ENCODE peak calls at places on chromosomes 3 and 15, in five cellular contexts. A, O, Z, N and D are unnamed samples.

GRCh38 chr3:173465112-173465511 is 67.6 kb downstream of the NLGN1 start:
- DNase-seq in A (peak; percentile 51), O (no peak), Z (no peak), N (no peak), D (peak; percentile 79)

GRCh38 chr3:155581579-155581978 is 163.3 kb downstream of the PLCH1 start:
- DNase-seq in A (no peak), O (no peak), Z (no peak), N (no peak), D (no peak)

GRCh38 chr3:177597325-177598109 is 400.2 kb upstream of the TBL1XR1 start:
- DNase-seq in A (peak; percentile 75), O (peak; percentile 31), Z (no peak), N (no peak), D (peak; percentile 65)

GRCh38 chr15:70827721-70828120 is 26.2 kb downstream of the LARP6 start:
- DNase-seq in A (no peak), O (no peak), Z (no peak), N (no peak), D (peak; percentile 21)

GRCh38 chr15:99085413-99086326 is 19.2 kb upstream of the SYNM start:
- DNase-seq in A (peak; percentile 91), O (no peak), Z (no peak), N (no peak), D (no peak)

GRCh38 chr3:181326637-181327223 is 337.2 kb upstream of the DNAJC19 start:
- DNase-seq in A (no peak), O (peak; percentile 23), Z (peak; percentile 15), N (no peak), D (peak; percentile 54)

GRCh38 chr3:180391001-180391400 is 211.0 kb upstream of the TTC14 start:
- DNase-seq in A (no peak), O (no peak), Z (no peak), N (no peak), D (no peak)

GRCh38 chr15:100209204-100209603 is 132.6 kb downstream of the ADAMTS17 start:
- DNase-seq in A (no peak), O (no peak), Z (no peak), N (no peak), D (no peak)

GRCh38 chr3:15354485-15354884 is 22.1 kb upstream of the SH3BP5 start:
- DNase-seq in A (no peak), O (no peak), Z (no peak), N (no peak), D (no peak)

GRCh38 chr15:25345943-25346342 is 92.9 kb downstream of the UBE3A start:
- DNase-seq in A (peak; percentile 4), O (no peak), Z (no peak), N (peak; percentile 15), D (peak; percentile 14)

GRCh38 chr15:31365032-31365654 is 38.5 kb downstream of the KLF13 start:
- DNase-seq in A (no peak), O (no peak), Z (no peak), N (no peak), D (no peak)

GRCh38 chr3:72722930-72723726 is 125.1 kb downstream of the SHQ1 start:
- DNase-seq in A (peak; percentile 73), O (no peak), Z (no peak), N (no peak), D (peak; percentile 57)

GRCh38 chr3:157360044-157360443 is 76.6 kb upstream of the PTX3 start:
- DNase-seq in A (peak; percentile 93), O (no peak), Z (peak; percentile 26), N (no peak), D (peak; percentile 94)

GRCh38 chr3:193996205-193996604 is 139.7 kb upstream of the HES1 start:
- DNase-seq in A (no peak), O (no peak), Z (no peak), N (no peak), D (no peak)

GRCh38 chr3:46019707-46020106 is 7.6 kb downstream of the XCR1 start:
- DNase-seq in A (no peak), O (no peak), Z (no peak), N (no peak), D (no peak)

GRCh38 chr15:71791975-71792374 is 18.4 kb upstream of the NR2E3 start:
- DNase-seq in A (no peak), O (no peak), Z (no peak), N (no peak), D (no peak)

GRCh38 chr3:56997675-56998074 is 62.8 kb upstream of the SPATA12 start:
- DNase-seq in A (peak; percentile 47), O (no peak), Z (no peak), N (no peak), D (no peak)

GRCh38 chr3:7333125-7333524 is 472.2 kb downstream of the GRM7 start:
- DNase-seq in A (no peak), O (no peak), Z (no peak), N (no peak), D (no peak)

GRCh38 chr3:71219744-71220638 is 363.5 kb downstream of the FOXP1 start:
- DNase-seq in A (no peak), O (no peak), Z (no peak), N (no peak), D (no peak)

GRCh38 chr15:74531144-74531811 is 9.7 kb upstream of the ARID3B start:
- DNase-seq in A (peak; percentile 99), O (no peak), Z (no peak), N (no peak), D (no peak)

GRCh38 chr15:31501536-31502157 is 175.0 kb downstream of the KLF13 start:
- DNase-seq in A (no peak), O (no peak), Z (no peak), N (no peak), D (no peak)

GRCh38 chr3:56269755-56270154 is 198.5 kb downstream of the ERC2 start:
- DNase-seq in A (no peak), O (no peak), Z (no peak), N (no peak), D (peak; percentile 84)

GRCh38 chr3:128788268-128788869 is 62.4 kb downstream of the RAB7A start:
- DNase-seq in A (no peak), O (no peak), Z (no peak), N (no peak), D (no peak)

GRCh38 chr3:32780735-32781210 is 37.0 kb upstream of the TRIM71 start:
- DNase-seq in A (peak; percentile 16), O (peak; percentile 75), Z (peak; percentile 23), N (peak; percentile 98), D (no peak)

GRCh38 chr15:42157381-42157780 is 945 bp upstream of the PLA2G4F start:
- DNase-seq in A (no peak), O (no peak), Z (no peak), N (no peak), D (no peak)

GRCh38 chr3:127053450-127053849 is 70.5 kb downstream of the PLXNA1 start:
- DNase-seq in A (no peak), O (no peak), Z (no peak), N (no peak), D (no peak)

GRCh38 chr3:52313774-52314188 is 2.3 kb upstream of the DNAH1 start:
- DNase-seq in A (peak; percentile 47), O (no peak), Z (no peak), N (no peak), D (peak; percentile 78)

GRCh38 chr15:40115670-40116093 is 7.0 kb upstream of the BMF start:
- DNase-seq in A (no peak), O (no peak), Z (no peak), N (no peak), D (no peak)

GRCh38 chr15:34239151-34239761 is 14.4 kb downstream of the EMC4 start:
- DNase-seq in A (peak; percentile 91), O (no peak), Z (peak; percentile 67), N (no peak), D (peak; percentile 78)

GRCh38 chr15:34233614-34234013 is 8.8 kb downstream of the EMC4 start:
- DNase-seq in A (no peak), O (no peak), Z (no peak), N (no peak), D (no peak)
- TF ChIP-seq POLR2A in A (no peak), O (no peak), Z (no peak), N (no peak), D (no peak)

GRCh38 chr3:12771236-12771635 is 12.2 kb upstream of the TMEM40 start:
- DNase-seq in A (no peak), O (no peak), Z (no peak), N (no peak), D (no peak)
- H3K27ac ChIP-seq in A (no peak overlapping the region), O (no peak overlapping the region), Z (no peak overlapping the region), N (no peak overlapping the region), D (no peak overlapping the region)

GRCh38 chr3:196192036-196193001 is 18.9 kb downstream of the ZDHHC19 start:
- DNase-seq in A (no peak), O (no peak), Z (no peak), N (no peak), D (no peak)

GRCh38 chr3:196193037-196193737 is 18.0 kb downstream of the ZDHHC19 start:
- DNase-seq in A (no peak), O (no peak), Z (no peak), N (no peak), D (no peak)

GRCh38 chr3:196186661-196187573 is 24.3 kb downstream of the ZDHHC19 start:
- DNase-seq in A (peak; percentile 22), O (no peak), Z (no peak), N (peak; percentile 56), D (no peak)

GRCh38 chr3:196193738-196194541 is 17.3 kb downstream of the ZDHHC19 start:
- DNase-seq in A (no peak), O (peak; percentile 57), Z (no peak), N (no peak), D (no peak)

DNA sequence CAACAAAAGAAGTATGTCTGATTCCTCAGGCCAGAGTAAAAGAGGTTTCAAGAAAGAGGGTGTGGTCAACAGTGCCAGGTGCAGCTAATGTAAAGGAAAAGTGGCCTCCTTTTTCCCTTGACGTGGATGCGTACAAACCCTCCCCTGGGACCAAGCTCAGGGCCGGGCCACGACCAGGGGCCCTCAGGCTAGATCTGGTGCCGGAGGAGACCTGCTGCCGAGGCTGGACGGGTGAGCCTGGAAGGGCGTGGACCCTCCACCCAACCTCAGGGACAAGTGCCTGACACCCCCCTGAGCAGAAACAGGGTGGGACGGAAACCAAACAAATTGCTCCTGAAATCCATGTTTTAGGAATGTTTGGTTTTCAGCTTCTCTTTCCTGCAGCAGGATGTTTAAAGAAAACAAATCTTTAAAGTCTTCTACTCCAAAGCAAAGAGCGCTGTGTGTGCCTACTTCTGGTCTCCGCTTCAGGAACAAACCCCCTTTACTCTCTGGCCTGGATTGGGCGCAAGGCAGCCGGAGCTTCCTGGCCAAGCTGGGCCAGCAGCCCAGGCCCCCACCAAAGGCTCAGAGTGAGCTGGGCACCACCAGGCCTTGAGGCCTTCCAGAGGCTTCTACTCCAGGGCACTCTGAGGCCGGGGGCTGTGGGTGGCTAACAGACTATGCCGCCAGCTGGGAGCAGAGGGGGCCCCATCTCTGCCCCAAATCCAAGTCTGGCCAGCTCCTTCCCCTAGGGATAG is 21.4 kb downstream of the ZDHHC19 start:
- DNase-seq in A (no peak), O (no peak), Z (no peak), N (no peak), D (no peak)
- H3K9ac ChIP-seq in A (no peak overlapping the region), O (peak overlapping the region; percentile 77), Z (no peak overlapping the region), N (no peak overlapping the region), D (no peak overlapping the region)

GRCh38 chr3:117557469-117557868 is 847.9 kb downstream of the TUSC7 start:
- DNase-seq in A (no peak), O (no peak), Z (no peak), N (no peak), D (no peak)

GRCh38 chr3:117562000-117562399 is 852.4 kb downstream of the TUSC7 start:
- DNase-seq in A (no peak), O (no peak), Z (no peak), N (no peak), D (no peak)

GRCh38 chr3:117558681-117559080 is 849.1 kb downstream of the TUSC7 start:
- DNase-seq in A (no peak), O (no peak), Z (no peak), N (no peak), D (no peak)

GRCh38 chr3:117553461-117553860 is 843.9 kb downstream of the TUSC7 start:
- DNase-seq in A (peak; percentile 72), O (no peak), Z (no peak), N (no peak), D (peak; percentile 12)

GRCh38 chr3:117557008-117557407 is 847.4 kb downstream of the TUSC7 start:
- DNase-seq in A (no peak), O (no peak), Z (no peak), N (no peak), D (no peak)
- TF ChIP-seq POLR2A in A (no peak), O (no peak), Z (no peak), N (no peak), D (no peak)